ENCODE peak calls at places on chromosome 22, in nine cellular contexts. H, J, T, L, D, G, O, Z and A are unnamed samples.

GRCh38 chr22:49235463-49236300 is 592.0 kb downstream of the BRD1 start:
- DNase-seq in H (no peak), J (no peak), T (peak), L (no peak), D (no peak), G (no peak), O (no peak), Z (no peak), A (no peak)

GRCh38 chr22:25746012-25746373 is 4.0 kb downstream of the MYO18B start:
- DNase-seq in H (peak), J (no peak), T (no peak), L (no peak), D (no peak), G (no peak), O (no peak), Z (no peak), A (no peak)

GRCh38 chr22:26743149-26743548 is 85.8 kb downstream of the MIAT start:
- DNase-seq in H (no peak), J (no peak), T (no peak), L (no peak), D (no peak), G (no peak), O (no peak), Z (no peak), A (no peak)

GRCh38 chr22:40571887-40572286 is 64.6 kb downstream of the MRTFA start:
- DNase-seq in H (no peak), J (no peak), T (no peak), L (no peak), D (no peak), G (no peak), O (no peak), Z (no peak), A (no peak)

GRCh38 chr22:37229805-37230672 is 14.0 kb downstream of the RAC2 start:
- DNase-seq in H (peak), J (peak), T (no peak), L (no peak), D (peak), G (peak), O (no peak), Z (peak), A (no peak)

GRCh38 chr22:43553451-43554258 is 141.8 kb downstream of the MPPED1 start:
- DNase-seq in H (no peak), J (no peak), T (no peak), L (no peak), D (no peak), G (no peak), O (no peak), Z (no peak), A (no peak)

GRCh38 chr22:43434601-43435311 is 22.9 kb downstream of the MPPED1 start:
- DNase-seq in H (no peak), J (no peak), T (no peak), L (no peak), D (no peak), G (no peak), O (no peak), Z (no peak), A (no peak)

GRCh38 chr22:30282616-30283046 is 6.7 kb downstream of the CASTOR1 start:
- DNase-seq in H (no peak), J (no peak), T (no peak), L (no peak), D (no peak), G (no peak), O (no peak), Z (no peak), A (no peak)

GRCh38 chr22:37745548-37746365 is 48.9 kb downstream of the TRIOBP start:
- DNase-seq in H (peak), J (peak), T (peak), L (peak), D (peak), G (peak), O (peak), Z (peak), A (peak)

GRCh38 chr22:32324505-32325415 is 32.9 kb upstream of the RFPL3 start:
- DNase-seq in H (no peak), J (no peak), T (no peak), L (no peak), D (no peak), G (no peak), O (no peak), Z (no peak), A (no peak)

GRCh38 chr22:37275134-37275533 is 7.2 kb upstream of the CYTH4 start:
- DNase-seq in H (no peak), J (no peak), T (no peak), L (no peak), D (no peak), G (no peak), O (no peak), Z (no peak), A (no peak)

GRCh38 chr22:38782402-38783094 is 11.4 kb downstream of the DNAL4 start:
- DNase-seq in H (peak), J (no peak), T (no peak), L (no peak), D (no peak), G (no peak), O (no peak), Z (no peak), A (no peak)

GRCh38 chr22:19222242-19223005 is 43.9 kb upstream of the SLC25A1 start:
- DNase-seq in H (no peak), J (no peak), T (no peak), L (no peak), D (no peak), G (no peak), O (no peak), Z (no peak), A (no peak)

GRCh38 chr22:45291931-45292290 is 7.2 kb downstream of the UPK3A start:
- DNase-seq in H (no peak), J (no peak), T (no peak), L (no peak), D (no peak), G (no peak), O (no peak), Z (no peak), A (no peak)

GRCh38 chr22:27998511-27999410 is 79.7 kb upstream of the PITPNB start:
- DNase-seq in H (no peak), J (peak), T (no peak), L (no peak), D (no peak), G (no peak), O (no peak), Z (no peak), A (no peak)

GRCh38 chr22:46053563-46054090 is 76.7 kb upstream of the WNT7B start:
- DNase-seq in H (peak), J (peak), T (peak), L (peak), D (peak), G (no peak), O (peak), Z (no peak), A (no peak)